ENCODE peak calls at places on chromosome 17, in ten cellular contexts. S, H, M, X, T, O, J, D, P and I are unnamed samples.

GRCh38 chr17:2177235-2177811 is 122.4 kb downstream of the HIC1 start:
- DNase-seq in S (no peak), H (no peak), M (no peak), X (peak), T (no peak), O (peak), J (no peak), D (no peak), P (no peak), I (no peak)

GRCh38 chr17:44024271-44024663 is 9.5 kb upstream of the TMEM101 start:
- DNase-seq in S (no peak), H (no peak), M (no peak), X (peak), T (no peak), O (no peak), J (peak), D (no peak), P (peak), I (no peak)

GRCh38 chr17:79797492-79798295 is 817 bp upstream of the CBX8 start:
- DNase-seq in S (no peak), H (no peak), M (no peak), X (peak), T (no peak), O (no peak), J (no peak), D (no peak), P (peak), I (no peak)

GRCh38 chr17:65531508-65532431 is 29.7 kb downstream of the AXIN2 start:
- DNase-seq in S (no peak), H (no peak), M (no peak), X (peak), T (no peak), O (peak), J (no peak), D (no peak), P (peak), I (no peak)

GRCh38 chr17:60652484-60653247 is 25.0 kb upstream of the BCAS3 start:
- DNase-seq in S (no peak), H (no peak), M (no peak), X (no peak), T (no peak), O (no peak), J (no peak), D (no peak), P (no peak), I (no peak)

GRCh38 chr17:44898768-44899073 is 524 bp downstream of the EFTUD2 start:
- DNase-seq in S (no peak), H (no peak), M (no peak), X (no peak), T (no peak), O (no peak), J (no peak), D (no peak), P (peak), I (no peak)

GRCh38 chr17:16085066-16085699 is 85.6 kb downstream of the TTC19 start:
- DNase-seq in S (peak), H (no peak), M (no peak), X (peak), T (no peak), O (peak), J (no peak), D (no peak), P (no peak), I (no peak)

GRCh38 chr17:18129041-18129502 is 20.5 kb downstream of the MYO15A start:
- DNase-seq in S (no peak), H (no peak), M (no peak), X (peak), T (no peak), O (peak), J (peak), D (no peak), P (peak), I (no peak)

GRCh38 chr17:82866521-82867214 is 26.8 kb upstream of the ZNF750 start:
- DNase-seq in S (peak), H (no peak), M (no peak), X (peak), T (no peak), O (peak), J (no peak), D (no peak), P (no peak), I (no peak)

GRCh38 chr17:50514936-50515702 is 6.9 kb downstream of the MYCBPAP start:
- DNase-seq in S (no peak), H (no peak), M (no peak), X (no peak), T (no peak), O (no peak), J (no peak), D (no peak), P (peak), I (no peak)

GRCh38 chr17:43366809-43367587 is 31.8 kb upstream of the ARL4D start:
- DNase-seq in S (no peak), H (no peak), M (no peak), X (no peak), T (no peak), O (no peak), J (no peak), D (no peak), P (no peak), I (no peak)

GRCh38 chr17:82237746-82238561 is 9.1 kb downstream of the SLC16A3 start:
- DNase-seq in S (no peak), H (no peak), M (no peak), X (no peak), T (no peak), O (no peak), J (no peak), D (no peak), P (no peak), I (no peak)

GRCh38 chr17:42519546-42520444 is 16.2 kb upstream of the NAGLU start:
- DNase-seq in S (peak), H (no peak), M (no peak), X (no peak), T (no peak), O (peak), J (peak), D (no peak), P (peak), I (no peak)

GRCh38 chr17:38751144-38751802 is 1.3 kb upstream of the PSMB3 start:
- DNase-seq in S (no peak), H (no peak), M (no peak), X (peak), T (no peak), O (peak), J (no peak), D (no peak), P (no peak), I (no peak)

GRCh38 chr17:3944485-3945388 is 19.5 kb downstream of the ATP2A3 start:
- DNase-seq in S (no peak), H (no peak), M (no peak), X (no peak), T (peak), O (peak), J (no peak), D (no peak), P (no peak), I (peak)

GRCh38 chr17:57523926-57524634 is 221.0 kb downstream of the CCDC182 start:
- DNase-seq in S (no peak), H (no peak), M (no peak), X (peak), T (no peak), O (peak), J (no peak), D (no peak), P (peak), I (no peak)

GRCh38 chr17:79976451-79976850 is 59.2 kb downstream of the TBC1D16 start:
- DNase-seq in S (no peak), H (no peak), M (no peak), X (no peak), T (no peak), O (no peak), J (peak), D (no peak), P (no peak), I (no peak)

GRCh38 chr17:74810699-74811485 is 34.7 kb upstream of the NAT9 start:
- DNase-seq in S (no peak), H (no peak), M (no peak), X (no peak), T (no peak), O (no peak), J (peak), D (no peak), P (peak), I (no peak)

GRCh38 chr17:34314279-34314678 is 5.0 kb upstream of the CCL8 start:
- DNase-seq in S (peak), H (no peak), M (no peak), X (no peak), T (no peak), O (peak), J (no peak), D (no peak), P (no peak), I (no peak)

GRCh38 chr17:50668025-50668837 is 33.5 kb downstream of the ABCC3 start:
- DNase-seq in S (no peak), H (no peak), M (no peak), X (no peak), T (no peak), O (peak), J (no peak), D (no peak), P (no peak), I (no peak)

GRCh38 chr17:58120195-58120822 is 27.9 kb upstream of the OR4D1 start:
- DNase-seq in S (no peak), H (no peak), M (no peak), X (no peak), T (no peak), O (peak), J (no peak), D (no peak), P (no peak), I (no peak)

GRCh38 chr17:81557276-81558114 is 5.3 kb upstream of the FAAP100 start:
- DNase-seq in S (no peak), H (no peak), M (no peak), X (no peak), T (no peak), O (no peak), J (no peak), D (no peak), P (no peak), I (no peak)

GRCh38 chr17:72142614-72143013 is 21.8 kb downstream of the SOX9 start:
- DNase-seq in S (no peak), H (no peak), M (no peak), X (no peak), T (no peak), O (no peak), J (no peak), D (no peak), P (peak), I (no peak)

GRCh38 chr17:64061157-64061898 is 40.9 kb upstream of the ICAM2 start:
- DNase-seq in S (no peak), H (no peak), M (no peak), X (no peak), T (no peak), O (peak), J (no peak), D (no peak), P (no peak), I (no peak)

GRCh38 chr17:78131172-78132085 is 858 bp downstream of the TMC8 start:
- DNase-seq in S (no peak), H (no peak), M (no peak), X (no peak), T (no peak), O (no peak), J (no peak), D (no peak), P (no peak), I (no peak)

GRCh38 chr17:5437721-5438317 is 1.1 kb downstream of the C1QBP start:
- DNase-seq in S (no peak), H (no peak), M (no peak), X (no peak), T (no peak), O (peak), J (no peak), D (no peak), P (no peak), I (no peak)

GRCh38 chr17:68349157-68349556 is 57.9 kb downstream of the ARSG start:
- DNase-seq in S (no peak), H (no peak), M (no peak), X (no peak), T (no peak), O (no peak), J (no peak), D (no peak), P (no peak), I (no peak)

GRCh38 chr17:60631119-60631518 is 31.1 kb downstream of the PPM1D start:
- DNase-seq in S (no peak), H (no peak), M (no peak), X (no peak), T (no peak), O (no peak), J (no peak), D (no peak), P (no peak), I (no peak)

GRCh38 chr17:15651001-15651582 is 31.6 kb upstream of the FBXW10B start:
- DNase-seq in S (no peak), H (no peak), M (no peak), X (no peak), T (no peak), O (no peak), J (no peak), D (no peak), P (no peak), I (no peak)

GRCh38 chr17:41251261-41251660 is 1.8 kb downstream of the KRTAP9-4 start:
- DNase-seq in S (no peak), H (no peak), M (no peak), X (no peak), T (no peak), O (no peak), J (no peak), D (no peak), P (no peak), I (no peak)

GRCh38 chr17:49447603-49448325 is 33.1 kb upstream of the PHB1 start:
- DNase-seq in S (no peak), H (no peak), M (no peak), X (no peak), T (no peak), O (no peak), J (no peak), D (no peak), P (no peak), I (no peak)

GRCh38 chr17:56939869-56940484 is 20.9 kb downstream of the COIL start:
- DNase-seq in S (peak), H (no peak), M (no peak), X (peak), T (no peak), O (peak), J (no peak), D (peak), P (peak), I (no peak)

GRCh38 chr17:5434984-5435383 is 4.0 kb downstream of the C1QBP start:
- DNase-seq in S (no peak), H (no peak), M (no peak), X (no peak), T (no peak), O (no peak), J (no peak), D (no peak), P (no peak), I (no peak)

GRCh38 chr17:79160980-79161621 is 86.5 kb downstream of the ENGASE start:
- DNase-seq in S (no peak), H (no peak), M (no peak), X (peak), T (no peak), O (no peak), J (no peak), D (no peak), P (no peak), I (no peak)

GRCh38 chr17:82097187-82097918 is 683 bp downstream of the FASN start:
- DNase-seq in S (peak), H (no peak), M (no peak), X (peak), T (peak), O (peak), J (no peak), D (no peak), P (peak), I (peak)

GRCh38 chr17:66667491-66668030 is 167.4 kb upstream of the CACNG5 start:
- DNase-seq in S (no peak), H (peak), M (no peak), X (no peak), T (peak), O (no peak), J (no peak), D (no peak), P (no peak), I (no peak)